ENCODE peak calls at places on chromosomes 16 and 17, in nine cellular contexts. P is tibial nerve; O is OCI-LY7; K is lung; B is GM23248; Y is cardiac muscle cell; I is epithelial cell of proximal tubule; W is adrenal gland; D is CD8-positive, alpha-beta T cell. Z is an unnamed sample.

GRCh38 chr17:44561237-44561623 is 3.9 kb downstream of the FZD2 start:
- DNase-seq in P (no peak), O (no peak), K (no peak), B (no peak), Y (no peak), I (no peak), W (no peak), D (no peak), Z (no peak)

GRCh38 chr16:86888240-86889044 is 310.1 kb downstream of the FOXL1 start:
- DNase-seq in P (no peak), O (no peak), K (no peak), B (no peak), Y (no peak), I (no peak), W (no peak), D (no peak), Z (no peak)

GRCh38 chr16:12228607-12229499 is 252.3 kb downstream of the SNX29 start:
- DNase-seq in P (peak), O (peak), K (no peak), B (peak), Y (peak), I (no peak), W (peak), D (no peak), Z (peak)

GRCh38 chr17:1561420-1562177 is 993 bp downstream of the PITPNA start:
- DNase-seq in P (no peak), O (peak), K (no peak), B (peak), Y (peak), I (no peak), W (no peak), D (peak), Z (peak)

GRCh38 chr17:40095944-40096791 is 4.2 kb downstream of the NR1D1 start:
- DNase-seq in P (peak), O (peak), K (peak), B (peak), Y (no peak), I (no peak), W (peak), D (peak), Z (no peak)

GRCh38 chr17:50447870-50448573 is 20.7 kb downstream of the CHAD start:
- DNase-seq in P (no peak), O (no peak), K (peak), B (no peak), Y (no peak), I (no peak), W (peak), D (no peak), Z (no peak)

GRCh38 chr16:70661918-70662641 is 15.7 kb downstream of the IL34 start:
- DNase-seq in P (no peak), O (no peak), K (no peak), B (no peak), Y (no peak), I (no peak), W (peak), D (no peak), Z (no peak)

GRCh38 chr16:67024384-67024896 is 4.5 kb upstream of the CBFB start:
- DNase-seq in P (no peak), O (no peak), K (no peak), B (peak), Y (no peak), I (no peak), W (peak), D (no peak), Z (no peak)

GRCh38 chr17:50111687-50112655 is 16.8 kb downstream of the PDK2 start:
- DNase-seq in P (no peak), O (no peak), K (no peak), B (no peak), Y (peak), I (no peak), W (peak), D (no peak), Z (peak)

GRCh38 chr17:19748807-19749193 is 702 bp upstream of the ALDH3A1 start:
- DNase-seq in P (no peak), O (no peak), K (no peak), B (no peak), Y (no peak), I (no peak), W (no peak), D (no peak), Z (no peak)

GRCh38 chr17:19750020-19750572 is 2.0 kb upstream of the ALDH3A1 start:
- DNase-seq in P (no peak), O (no peak), K (no peak), B (no peak), Y (no peak), I (no peak), W (no peak), D (no peak), Z (no peak)

GRCh38 chr17:19747159-19747719 is 859 bp downstream of the ALDH3A1 start:
- DNase-seq in P (no peak), O (no peak), K (no peak), B (no peak), Y (no peak), I (no peak), W (no peak), D (no peak), Z (no peak)

GRCh38 chr17:19746517-19746916 is 1.6 kb downstream of the ALDH3A1 start:
- DNase-seq in P (no peak), O (no peak), K (no peak), B (no peak), Y (no peak), I (no peak), W (no peak), D (no peak), Z (no peak)

DNA sequence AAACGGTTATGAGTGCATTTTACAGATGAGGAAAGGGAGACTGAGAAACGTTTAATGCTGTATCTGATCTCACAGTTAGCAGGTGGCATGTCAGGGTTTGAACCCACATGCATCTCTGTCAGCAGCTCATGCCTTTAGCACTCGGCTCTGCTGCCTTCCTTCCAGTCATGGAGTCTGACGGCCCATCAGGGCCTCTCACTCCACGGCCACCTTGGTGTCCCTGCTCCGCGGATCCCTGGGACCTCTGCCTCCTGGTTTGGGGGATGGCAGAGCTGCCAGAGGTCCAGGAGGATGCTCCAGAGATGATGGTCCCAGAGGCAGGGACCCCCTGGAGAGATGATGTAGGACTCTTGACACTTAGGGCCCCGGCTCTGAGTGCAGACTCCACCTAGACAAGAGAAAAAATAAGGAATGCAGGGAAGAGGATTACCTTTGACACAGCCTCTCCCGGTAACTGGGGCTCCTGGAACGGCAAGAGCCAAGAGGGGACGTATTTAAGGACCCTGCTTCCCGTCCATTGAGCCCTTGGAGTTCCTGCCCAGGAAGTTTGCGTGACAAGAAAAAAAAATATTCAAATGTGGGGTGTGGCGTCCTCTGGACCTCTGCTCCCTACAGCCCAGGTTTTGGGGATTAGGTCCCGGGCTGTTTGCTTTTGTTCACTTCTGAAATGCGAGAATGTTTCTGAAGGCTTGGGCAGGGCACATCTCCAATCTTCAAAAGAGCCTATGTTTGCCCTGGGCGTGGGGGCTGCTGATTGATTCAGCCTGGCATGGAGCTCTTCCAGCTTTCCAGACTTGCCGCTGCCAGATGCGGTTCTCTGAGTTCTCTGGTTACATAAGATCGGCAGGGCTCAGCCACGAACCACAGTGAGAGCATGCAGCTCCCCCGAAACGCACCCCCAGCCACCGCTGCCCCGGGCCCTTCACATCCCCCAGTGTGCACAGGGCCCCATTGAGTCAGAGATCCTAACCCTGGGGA is at the start of gene ALDH3A1:
- DNase-seq in P (no peak), O (no peak), K (no peak), B (peak), Y (no peak), I (no peak), W (no peak), D (no peak), Z (no peak)
- H3K4me3 ChIP-seq in P (no peak), O (no peak), K (no peak), B (peak), Y (no peak), I (no peak), W (no peak), D (no peak), Z (no peak)

DNA sequence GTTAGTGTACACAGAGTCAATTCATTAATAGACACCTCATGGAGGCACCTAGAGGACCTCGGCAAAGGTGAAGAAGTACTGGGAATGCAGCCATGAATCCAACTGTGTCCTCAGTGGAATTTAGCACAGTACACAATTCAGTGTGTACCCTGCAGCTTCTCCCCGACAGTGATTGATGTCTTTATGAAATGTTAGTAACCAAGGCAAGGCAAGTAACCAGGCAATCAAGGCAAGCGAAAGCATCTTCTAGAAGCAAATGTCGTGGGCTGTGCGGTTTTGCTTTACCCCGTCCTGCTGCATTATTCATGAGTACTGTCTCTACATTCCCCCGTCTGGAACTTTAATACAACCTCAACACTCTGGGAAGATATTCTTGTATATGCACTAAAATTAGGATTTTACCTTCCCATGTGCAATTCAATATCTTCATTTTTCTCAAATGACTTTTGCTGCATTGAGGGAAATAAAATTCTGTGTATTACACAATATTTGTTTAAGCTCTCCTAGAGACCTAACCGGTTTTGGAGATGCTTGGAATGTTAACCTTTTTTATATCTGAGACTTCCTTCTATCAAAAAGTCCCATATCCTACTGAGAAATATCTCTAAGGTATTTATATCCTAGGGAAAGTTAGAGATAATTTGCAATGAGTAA is 52.1 kb upstream of the ADORA2B start:
- DNase-seq in P (no peak), O (no peak), K (no peak), B (no peak), Y (no peak), I (no peak), W (no peak), D (no peak), Z (no peak)
- H3K4me3 ChIP-seq in P (no peak), O (no peak), K (no peak), B (no peak), Y (no peak), I (no peak), W (no peak), D (no peak), Z (no peak)

GRCh38 chr17:78313735-78314648 is 45.9 kb downstream of the SOCS3 start:
- DNase-seq in P (no peak), O (peak), K (peak), B (peak), Y (peak), I (no peak), W (peak), D (peak), Z (peak)
- H3K4me3 ChIP-seq in P (peak), O (peak), K (no peak), B (peak), Y (peak), I (peak), W (no peak), D (peak), Z (peak)

DNA sequence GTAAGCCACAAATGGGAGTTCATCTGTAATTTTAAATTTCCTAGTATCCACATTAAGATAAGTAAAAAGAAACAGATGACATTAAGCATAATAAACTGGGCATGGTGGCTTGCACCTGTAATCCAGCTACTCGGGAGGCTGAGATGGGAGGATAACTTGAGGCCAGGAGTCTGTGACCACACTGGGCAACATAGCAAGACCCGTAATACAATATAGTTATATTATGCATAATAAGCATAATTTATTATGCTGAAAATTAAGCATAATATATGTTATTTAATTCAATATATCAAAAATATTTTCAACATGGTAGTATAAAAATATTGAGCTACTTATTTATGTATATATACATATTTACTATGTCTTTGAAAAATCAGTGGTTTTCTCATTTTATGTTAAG is 48.2 kb downstream of the RNF135 start:
- DNase-seq in P (no peak), O (no peak), K (no peak), B (no peak), Y (no peak), I (no peak), W (no peak), D (no peak), Z (no peak)
- H3K4me3 ChIP-seq in P (no peak), O (no peak), K (no peak), B (no peak), Y (no peak), I (no peak), W (no peak), D (no peak), Z (no peak)

DNA sequence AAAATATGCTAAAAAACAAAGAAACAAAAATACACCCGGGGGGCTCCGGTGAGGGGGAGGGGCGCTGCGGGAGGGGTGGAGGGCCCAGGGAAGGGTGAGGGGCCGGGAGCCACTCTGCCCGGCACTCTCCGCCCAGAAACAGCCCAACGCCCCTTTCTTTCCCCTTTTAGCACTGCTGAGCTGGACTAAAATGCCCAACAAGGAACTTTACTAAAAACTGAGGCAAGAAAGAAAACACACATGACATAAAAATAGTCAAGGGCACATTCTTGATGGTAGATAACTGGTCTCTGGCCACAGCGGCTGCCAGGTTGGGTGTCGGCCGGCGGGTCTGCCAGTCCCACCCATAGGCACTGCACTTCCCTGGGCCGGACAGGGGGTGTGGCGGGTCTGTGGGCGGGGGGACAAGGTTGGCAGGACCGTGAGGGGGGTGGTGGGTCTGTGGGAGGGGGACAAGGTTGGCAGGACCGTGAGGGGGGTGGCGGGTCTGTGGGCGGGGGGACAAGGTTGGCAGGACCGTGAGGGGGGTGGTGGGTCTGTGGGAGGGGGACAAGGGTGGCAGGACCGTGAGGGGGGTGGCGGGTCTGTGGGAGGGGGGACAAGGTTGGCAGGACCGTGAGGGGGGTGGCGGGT is 20.9 kb downstream of the METRNL start:
- DNase-seq in P (no peak), O (no peak), K (no peak), B (peak), Y (no peak), I (no peak), W (peak), D (no peak), Z (no peak)
- H3K4me3 ChIP-seq in P (no peak), O (no peak), K (no peak), B (no peak), Y (no peak), I (no peak), W (no peak), D (no peak), Z (peak)

GRCh38 chr16:9060225-9060624 is 31.2 kb upstream of the HAPSTR1 start:
- DNase-seq in P (no peak), O (no peak), K (no peak), B (peak), Y (no peak), I (no peak), W (no peak), D (no peak), Z (no peak)
- H3K4me3 ChIP-seq in P (no peak), O (peak), K (no peak), B (peak), Y (no peak), I (no peak), W (no peak), D (no peak), Z (no peak)

GRCh38 chr16:77555101-77555500 is 120.3 kb upstream of the ADAMTS18 start:
- DNase-seq in P (no peak), O (no peak), K (no peak), B (no peak), Y (no peak), I (no peak), W (no peak), D (no peak), Z (no peak)

GRCh38 chr16:77555781-77556180 is 120.9 kb upstream of the ADAMTS18 start:
- DNase-seq in P (no peak), O (no peak), K (no peak), B (no peak), Y (no peak), I (peak), W (no peak), D (no peak), Z (no peak)

GRCh38 chr16:77553130-77553529 is 118.3 kb upstream of the ADAMTS18 start:
- DNase-seq in P (no peak), O (no peak), K (no peak), B (no peak), Y (peak), I (no peak), W (no peak), D (no peak), Z (no peak)

GRCh38 chr16:77548766-77549165 is 113.9 kb upstream of the ADAMTS18 start:
- DNase-seq in P (no peak), O (no peak), K (no peak), B (peak), Y (no peak), I (no peak), W (no peak), D (no peak), Z (no peak)

GRCh38 chr16:77551352-77551751 is 116.5 kb upstream of the ADAMTS18 start:
- DNase-seq in P (no peak), O (no peak), K (no peak), B (peak), Y (no peak), I (no peak), W (no peak), D (no peak), Z (no peak)
- H3K4me3 ChIP-seq in P (no peak), O (no peak), K (no peak), B (no peak), Y (no peak), I (no peak), W (no peak), D (no peak), Z (no peak)

GRCh38 chr16:89730610-89731234 is 9.4 kb downstream of the ZNF276 start:
- DNase-seq in P (no peak), O (no peak), K (no peak), B (no peak), Y (no peak), I (no peak), W (no peak), D (peak), Z (no peak)
- H3K4me3 ChIP-seq in P (no peak), O (no peak), K (no peak), B (no peak), Y (no peak), I (no peak), W (no peak), D (no peak), Z (no peak)

GRCh38 chr16:644556-644955 is 2.9 kb downstream of the MCRIP2 start:
- DNase-seq in P (no peak), O (no peak), K (no peak), B (no peak), Y (no peak), I (no peak), W (no peak), D (no peak), Z (no peak)

GRCh38 chr16:641326-642188 is at the start of gene MCRIP2:
- DNase-seq in P (peak), O (peak), K (peak), B (peak), Y (peak), I (no peak), W (peak), D (no peak), Z (peak)

GRCh38 chr16:642189-643049 is 791 bp downstream of the MCRIP2 start:
- DNase-seq in P (no peak), O (peak), K (peak), B (peak), Y (peak), I (no peak), W (peak), D (no peak), Z (peak)

GRCh38 chr16:640614-641013 is 1.0 kb upstream of the MCRIP2 start:
- DNase-seq in P (no peak), O (no peak), K (no peak), B (no peak), Y (no peak), I (no peak), W (no peak), D (no peak), Z (no peak)

GRCh38 chr16:643050-643368 is 1.4 kb downstream of the MCRIP2 start:
- DNase-seq in P (no peak), O (no peak), K (no peak), B (no peak), Y (no peak), I (no peak), W (no peak), D (no peak), Z (no peak)
- H3K4me3 ChIP-seq in P (peak), O (peak), K (no peak), B (peak), Y (peak), I (peak), W (no peak), D (peak), Z (peak)

DNA sequence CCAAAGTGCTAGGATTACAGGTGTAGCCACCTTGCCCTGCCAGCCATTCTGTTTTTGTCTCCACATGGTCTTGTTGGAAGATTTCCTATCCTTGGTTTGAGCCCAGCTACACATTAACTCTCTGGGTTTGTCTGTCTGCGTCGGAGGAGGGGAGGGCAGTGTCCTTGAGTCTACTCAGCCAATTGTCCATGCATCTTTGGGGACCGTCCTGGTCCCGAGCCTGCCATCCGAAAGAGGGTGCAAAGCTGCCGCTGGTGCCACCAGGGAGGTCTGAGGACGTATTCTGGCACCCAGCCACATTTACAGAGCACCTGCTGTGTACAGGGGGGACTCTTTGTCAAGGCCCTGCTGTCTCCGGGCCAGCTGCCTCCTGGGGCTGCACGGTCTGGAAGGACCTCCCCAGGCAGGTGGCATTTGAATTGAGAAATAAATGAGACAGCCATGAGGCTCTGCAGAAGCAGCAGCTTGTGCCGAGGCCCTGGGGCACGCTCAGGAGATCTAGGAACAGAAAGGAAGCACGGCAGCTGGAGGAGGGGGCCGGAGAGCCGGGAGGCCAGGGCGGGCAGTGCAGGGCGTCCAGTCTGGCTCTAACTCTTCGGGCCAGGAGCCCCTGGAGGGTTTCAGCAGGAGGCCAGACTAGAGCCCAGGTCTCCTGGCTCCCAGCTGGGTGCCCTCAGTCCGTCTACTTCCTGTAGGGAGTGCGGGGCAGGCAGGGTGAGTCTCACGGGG is 1.5 kb downstream of the CYBA start:
- DNase-seq in P (no peak), O (peak), K (no peak), B (no peak), Y (no peak), I (no peak), W (no peak), D (no peak), Z (no peak)
- H3K4me3 ChIP-seq in P (peak), O (peak), K (peak), B (peak), Y (no peak), I (peak), W (no peak), D (peak), Z (peak)